ENCODE peak calls at places on chromosomes 3 and 15, in five cellular contexts. K is stimulated activated CD4-positive, alpha-beta T cell treated with anti-CD3 and anti-CD28 coated beads, Interleukin-2, amount 100 ng/mL, for 48 hours; V is mesendoderm; I is activated CD4-positive, alpha-beta T cell treated with anti-CD3 and anti-CD28 coated beads for 24 hours; A is NCI-H1092 treated with DMSO at 0.1 percent for 48 hours. P is an unnamed sample.

GRCh38 chr3:134231131-134231530 is 19.5 kb downstream of the RYK start:
- DNase-seq in K (no peak), A (no peak), I (no peak), V (no peak), P (no peak)

GRCh38 chr15:63374686-63375520 is 6.7 kb downstream of the CA12 start:
- DNase-seq in I (no peak), V (no peak), K (peak), A (peak), P (peak)

GRCh38 chr15:60713096-60714084 is 234.4 kb upstream of the ICE2 start:
- DNase-seq in I (no peak), V (no peak), K (no peak), A (no peak), P (no peak)

GRCh38 chr3:193590088-193590856 is 2.7 kb upstream of the OPA1 start:
- DNase-seq in K (no peak), A (no peak), V (no peak), I (no peak), P (no peak)

GRCh38 chr3:170040283-170040907 is 2.6 kb downstream of the GPR160 start:
- DNase-seq in V (no peak), A (no peak), K (no peak), I (no peak), P (no peak)

GRCh38 chr15:38190501-38190900 is 62.1 kb upstream of the SPRED1 start:
- DNase-seq in A (no peak), I (no peak), V (no peak), K (no peak), P (no peak)

GRCh38 chr3:193894121-193894863 is 241.7 kb upstream of the HES1 start:
- DNase-seq in K (no peak), V (peak), A (no peak), I (no peak), P (no peak)

GRCh38 chr3:65922441-65922840 is 116.3 kb downstream of the MAGI1 start:
- DNase-seq in V (no peak), K (no peak), A (no peak), I (no peak), P (no peak)

GRCh38 chr3:14132689-14133088 is 7.8 kb downstream of the TMEM43 start:
- DNase-seq in V (no peak), K (no peak), A (no peak), I (no peak), P (no peak)

GRCh38 chr3:37949866-37950265 is 40.7 kb upstream of the VILL start:
- DNase-seq in A (no peak), V (no peak), K (no peak), I (no peak), P (no peak)

GRCh38 chr3:117165611-117166051 is 456.1 kb downstream of the TUSC7 start:
- DNase-seq in A (no peak), K (no peak), I (no peak), V (peak), P (no peak)

GRCh38 chr3:10772230-10773161 is 43.5 kb upstream of the SLC6A11 start:
- DNase-seq in I (no peak), V (peak), A (no peak), K (no peak), P (no peak)

GRCh38 chr3:170808041-170808440 is 62.0 kb downstream of the RPL22L1 start:
- DNase-seq in V (no peak), K (no peak), A (no peak), I (no peak), P (no peak)

GRCh38 chr3:168248383-168249047 is 152.8 kb upstream of the GOLIM4 start:
- DNase-seq in V (peak), I (no peak), K (no peak), A (peak), P (no peak)

GRCh38 chr3:46566040-46566631 is at the start of gene LRRC2:
- DNase-seq in V (peak), K (no peak), I (no peak), A (no peak), P (no peak)

GRCh38 chr3:153977148-153977547 is 144.0 kb upstream of the ARHGEF26 start:
- DNase-seq in K (no peak), I (no peak), A (no peak), V (no peak), P (peak)

P was measured in anterior cingulate cortex.